ENCODE peak calls at places on chromosome 12, in nine cellular contexts. One of them, this sample, is unnamed.
A peak's percentile ranks its signal among the peaks of the same experiment; 100 is the strongest.

GRCh38 chr12:50636505-50636904 is 127.4 kb upstream of the ATF1 start:
- DNase-seq in RWPE2: no peak
- DNase-seq in mammary epithelial cell: peak; percentile 39
- DNase-seq in OCI-LY7: no peak
- DNase-seq in heart right ventricle: no peak
- DNase-seq in H1: no peak
- DNase-seq in neural progenitor cell: no peak
- DNase-seq in astrocyte of the spinal cord: no peak
- DNase-seq in aorta: no peak
- DNase-seq in this sample: no peak

GRCh38 chr12:1926274-1926673 is 7.8 kb upstream of the CACNA2D4 start:
- DNase-seq in astrocyte of the spinal cord: no peak
- DNase-seq in aorta: peak; percentile 38
- DNase-seq in OCI-LY7: no peak
- DNase-seq in mammary epithelial cell: no peak
- DNase-seq in neural progenitor cell: no peak
- DNase-seq in RWPE2: no peak
- DNase-seq in heart right ventricle: no peak
- DNase-seq in H1: peak; percentile 34
- DNase-seq in this sample: no peak

GRCh38 chr12:110256780-110257431 is 24.1 kb upstream of the ATP2A2 start:
- DNase-seq in aorta: peak; percentile 62
- DNase-seq in mammary epithelial cell: no peak
- DNase-seq in neural progenitor cell: no peak
- DNase-seq in RWPE2: no peak
- DNase-seq in OCI-LY7: no peak
- DNase-seq in heart right ventricle: peak; percentile 57
- DNase-seq in H1: no peak
- DNase-seq in astrocyte of the spinal cord: peak; percentile 11
- DNase-seq in this sample: no peak

GRCh38 chr12:62191747-62192485 is 68.3 kb upstream of the USP15 start:
- DNase-seq in aorta: peak; percentile 40
- DNase-seq in neural progenitor cell: peak; percentile 55
- DNase-seq in astrocyte of the spinal cord: no peak
- DNase-seq in heart right ventricle: no peak
- DNase-seq in mammary epithelial cell: peak; percentile 66
- DNase-seq in RWPE2: peak; percentile 37
- DNase-seq in OCI-LY7: no peak
- DNase-seq in H1: peak; percentile 65
- DNase-seq in this sample: no peak

GRCh38 chr12:66418908-66419307 is 116.6 kb downstream of the HELB start:
- DNase-seq in heart right ventricle: no peak
- DNase-seq in aorta: no peak
- DNase-seq in neural progenitor cell: no peak
- DNase-seq in mammary epithelial cell: no peak
- DNase-seq in OCI-LY7: no peak
- DNase-seq in H1: no peak
- DNase-seq in RWPE2: no peak
- DNase-seq in astrocyte of the spinal cord: no peak
- DNase-seq in this sample: no peak

GRCh38 chr12:121678305-121678704 is 8.9 kb upstream of the MORN3 start:
- DNase-seq in aorta: no peak
- DNase-seq in H1: no peak
- DNase-seq in RWPE2: no peak
- DNase-seq in mammary epithelial cell: no peak
- DNase-seq in OCI-LY7: no peak
- DNase-seq in heart right ventricle: no peak
- DNase-seq in neural progenitor cell: no peak
- DNase-seq in astrocyte of the spinal cord: no peak
- DNase-seq in this sample: no peak

GRCh38 chr12:125092872-125093680 is 27.8 kb downstream of the AACS start:
- DNase-seq in heart right ventricle: peak; percentile 42
- DNase-seq in RWPE2: no peak
- DNase-seq in mammary epithelial cell: peak; percentile 14
- DNase-seq in aorta: no peak
- DNase-seq in astrocyte of the spinal cord: peak; percentile 45
- DNase-seq in OCI-LY7: no peak
- DNase-seq in H1: no peak
- DNase-seq in neural progenitor cell: peak; percentile 38
- DNase-seq in this sample: peak; percentile 14

GRCh38 chr12:110746550-110746949 is 3.9 kb upstream of the PPP1CC start:
- DNase-seq in mammary epithelial cell: no peak
- DNase-seq in aorta: no peak
- DNase-seq in heart right ventricle: no peak
- DNase-seq in RWPE2: no peak
- DNase-seq in H1: no peak
- DNase-seq in neural progenitor cell: no peak
- DNase-seq in OCI-LY7: no peak
- DNase-seq in astrocyte of the spinal cord: no peak
- DNase-seq in this sample: no peak

GRCh38 chr12:108610336-108610815 is 12.5 kb upstream of the TMEM119 start:
- DNase-seq in aorta: no peak
- DNase-seq in H1: no peak
- DNase-seq in heart right ventricle: no peak
- DNase-seq in RWPE2: no peak
- DNase-seq in neural progenitor cell: no peak
- DNase-seq in OCI-LY7: no peak
- DNase-seq in mammary epithelial cell: no peak
- DNase-seq in astrocyte of the spinal cord: no peak
- DNase-seq in this sample: no peak

GRCh38 chr12:4690760-4691159 is 29.4 kb upstream of the GALNT8 start:
- DNase-seq in OCI-LY7: no peak
- DNase-seq in mammary epithelial cell: no peak
- DNase-seq in neural progenitor cell: no peak
- DNase-seq in RWPE2: no peak
- DNase-seq in heart right ventricle: no peak
- DNase-seq in aorta: no peak
- DNase-seq in astrocyte of the spinal cord: no peak
- DNase-seq in H1: no peak
- DNase-seq in this sample: no peak

GRCh38 chr12:52185400-52185967 is 6.3 kb downstream of the KRT80 start:
- DNase-seq in aorta: no peak
- DNase-seq in H1: no peak
- DNase-seq in mammary epithelial cell: no peak
- DNase-seq in RWPE2: no peak
- DNase-seq in astrocyte of the spinal cord: no peak
- DNase-seq in OCI-LY7: no peak
- DNase-seq in neural progenitor cell: no peak
- DNase-seq in heart right ventricle: no peak
- DNase-seq in this sample: no peak

GRCh38 chr12:8722286-8722685 is 24.5 kb downstream of the RIMKLB start:
- DNase-seq in astrocyte of the spinal cord: no peak
- DNase-seq in neural progenitor cell: peak; percentile 4
- DNase-seq in aorta: no peak
- DNase-seq in H1: no peak
- DNase-seq in mammary epithelial cell: no peak
- DNase-seq in heart right ventricle: no peak
- DNase-seq in OCI-LY7: no peak
- DNase-seq in RWPE2: no peak
- DNase-seq in this sample: no peak

GRCh38 chr12:50265770-50266524 is 17.4 kb downstream of the LIMA1 start:
- DNase-seq in aorta: no peak
- DNase-seq in H1: no peak
- DNase-seq in RWPE2: no peak
- DNase-seq in astrocyte of the spinal cord: no peak
- DNase-seq in OCI-LY7: no peak
- DNase-seq in mammary epithelial cell: peak; percentile 92
- DNase-seq in neural progenitor cell: no peak
- DNase-seq in heart right ventricle: no peak
- DNase-seq in this sample: no peak

GRCh38 chr12:47277071-47277408 is 197.3 kb upstream of the AMIGO2 start:
- DNase-seq in astrocyte of the spinal cord: no peak
- DNase-seq in H1: no peak
- DNase-seq in mammary epithelial cell: no peak
- DNase-seq in OCI-LY7: no peak
- DNase-seq in heart right ventricle: no peak
- DNase-seq in neural progenitor cell: no peak
- DNase-seq in aorta: no peak
- DNase-seq in RWPE2: no peak
- DNase-seq in this sample: no peak

GRCh38 chr12:49017764-49018281 is 753 bp downstream of the PRKAG1 start:
- DNase-seq in neural progenitor cell: no peak
- DNase-seq in OCI-LY7: peak; percentile 36
- DNase-seq in mammary epithelial cell: no peak
- DNase-seq in H1: no peak
- DNase-seq in heart right ventricle: no peak
- DNase-seq in astrocyte of the spinal cord: no peak
- DNase-seq in aorta: peak; percentile 67
- DNase-seq in RWPE2: no peak
- DNase-seq in this sample: no peak

GRCh38 chr12:94898388-94898787 is 105.1 kb downstream of the NDUFA12 start:
- DNase-seq in mammary epithelial cell: no peak
- DNase-seq in H1: no peak
- DNase-seq in astrocyte of the spinal cord: peak; percentile 14
- DNase-seq in heart right ventricle: no peak
- DNase-seq in RWPE2: no peak
- DNase-seq in neural progenitor cell: no peak
- DNase-seq in OCI-LY7: no peak
- DNase-seq in aorta: no peak
- DNase-seq in this sample: no peak

GRCh38 chr12:41264281-41264680 is 76.2 kb downstream of the PDZRN4 start:
- DNase-seq in heart right ventricle: no peak
- DNase-seq in OCI-LY7: peak; percentile 16
- DNase-seq in aorta: no peak
- DNase-seq in RWPE2: no peak
- DNase-seq in neural progenitor cell: no peak
- DNase-seq in mammary epithelial cell: no peak
- DNase-seq in H1: no peak
- DNase-seq in astrocyte of the spinal cord: peak; percentile 12
- DNase-seq in this sample: no peak

GRCh38 chr12:38156497-38157245 is 159.9 kb upstream of the ALG10B start:
- DNase-seq in aorta: no peak
- DNase-seq in astrocyte of the spinal cord: no peak
- DNase-seq in H1: no peak
- DNase-seq in neural progenitor cell: no peak
- DNase-seq in OCI-LY7: no peak
- DNase-seq in mammary epithelial cell: no peak
- DNase-seq in RWPE2: no peak
- DNase-seq in heart right ventricle: no peak
- DNase-seq in this sample: no peak

DNA sequence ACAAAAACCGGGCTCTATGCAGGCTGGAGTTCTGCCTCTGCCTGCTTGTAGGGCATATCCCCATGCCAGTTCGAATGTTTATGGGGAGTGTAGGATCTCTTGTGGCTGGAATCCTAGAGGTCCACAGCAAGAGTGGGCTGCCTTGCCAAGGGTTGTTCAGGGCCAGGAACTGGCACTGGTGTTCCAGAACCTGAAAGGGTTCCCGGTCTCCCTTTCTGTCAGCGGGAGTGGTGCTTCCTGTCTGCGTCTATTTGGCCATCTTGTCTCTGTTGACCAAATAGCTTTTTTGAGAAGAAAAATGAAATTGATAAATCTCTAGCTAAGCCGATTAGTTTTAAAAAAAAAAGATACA is 17.8 kb downstream of the OLR1 start:
- DNase-seq in neural progenitor cell: no peak
- DNase-seq in RWPE2: no peak
- DNase-seq in astrocyte of the spinal cord: no peak
- DNase-seq in H1: no peak
- DNase-seq in mammary epithelial cell: no peak
- DNase-seq in OCI-LY7: no peak
- DNase-seq in aorta: no peak
- DNase-seq in heart right ventricle: peak; percentile 22
- DNase-seq in this sample: no peak
- H3K4me3 ChIP-seq in neural progenitor cell: peak overlapping the region; percentile 49
- H3K4me3 ChIP-seq in RWPE2: no peak overlapping the region
- H3K4me3 ChIP-seq in astrocyte of the spinal cord: peak overlapping the region; percentile 53
- H3K4me3 ChIP-seq in H1: peak overlapping the region; percentile 62
- H3K4me3 ChIP-seq in mammary epithelial cell: no peak overlapping the region
- H3K4me3 ChIP-seq in OCI-LY7: peak overlapping the region; percentile 70
- H3K4me3 ChIP-seq in aorta: no peak overlapping the region
- H3K4me3 ChIP-seq in heart right ventricle: peak overlapping the region; percentile 64
- H3K4me3 ChIP-seq in this sample: peak overlapping the region; percentile 42

GRCh38 chr12:130714091-130714590 is 2.0 kb downstream of the RIMBP2 start:
- DNase-seq in heart right ventricle: no peak
- DNase-seq in astrocyte of the spinal cord: no peak
- DNase-seq in OCI-LY7: no peak
- DNase-seq in RWPE2: no peak
- DNase-seq in aorta: no peak
- DNase-seq in H1: no peak
- DNase-seq in mammary epithelial cell: no peak
- DNase-seq in neural progenitor cell: peak; percentile 49
- DNase-seq in this sample: no peak
- H3K4me3 ChIP-seq in heart right ventricle: peak overlapping the region; percentile 36
- H3K4me3 ChIP-seq in astrocyte of the spinal cord: no peak overlapping the region
- H3K4me3 ChIP-seq in OCI-LY7: no peak overlapping the region
- H3K4me3 ChIP-seq in RWPE2: no peak overlapping the region
- H3K4me3 ChIP-seq in aorta: no peak overlapping the region
- H3K4me3 ChIP-seq in H1: no peak overlapping the region
- H3K4me3 ChIP-seq in mammary epithelial cell: no peak overlapping the region
- H3K4me3 ChIP-seq in neural progenitor cell: peak overlapping the region; percentile 71
- H3K4me3 ChIP-seq in this sample: no peak overlapping the region

DNA sequence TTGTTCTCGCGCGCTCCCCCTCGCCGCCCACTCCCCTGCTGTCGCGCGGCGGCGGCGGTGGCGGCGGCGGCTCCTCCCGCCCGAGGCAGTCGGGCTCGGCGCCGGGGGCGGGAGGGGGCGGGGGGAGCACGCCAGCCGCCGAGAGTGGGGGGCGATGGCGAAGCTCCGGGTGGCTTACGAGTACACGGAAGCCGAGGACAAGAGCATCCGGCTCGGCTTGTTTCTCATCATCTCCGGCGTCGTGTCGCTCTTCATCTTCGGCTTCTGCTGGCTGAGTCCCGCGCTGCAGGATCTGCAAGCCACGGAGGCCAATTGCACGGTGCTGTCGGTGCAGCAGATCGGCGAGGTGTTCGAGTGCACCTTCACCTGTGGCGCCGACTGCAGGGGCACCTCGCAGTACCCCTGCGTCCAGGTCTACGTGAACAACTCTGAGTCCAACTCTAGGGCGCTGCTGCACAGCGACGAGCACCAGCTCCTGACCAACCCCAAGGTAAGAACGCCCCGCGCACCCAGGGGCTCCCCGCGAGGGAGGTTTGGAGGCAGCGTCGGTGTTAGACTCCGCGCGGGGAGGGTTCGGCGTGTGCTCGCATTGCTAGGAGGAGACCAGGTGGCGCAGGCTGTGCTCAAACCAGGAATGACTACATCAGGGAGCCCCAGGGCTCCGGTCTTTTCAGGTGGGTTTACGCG is 634 bp downstream of the KCNMB4 start:
- DNase-seq in heart right ventricle: peak; percentile 29
- DNase-seq in H1: peak; percentile 67
- DNase-seq in OCI-LY7: peak; percentile 83
- DNase-seq in mammary epithelial cell: peak; percentile 61
- DNase-seq in aorta: peak; percentile 50
- DNase-seq in neural progenitor cell: peak; percentile 76
- DNase-seq in RWPE2: peak; percentile 56
- DNase-seq in astrocyte of the spinal cord: peak; percentile 10
- DNase-seq in this sample: no peak
- H3K4me3 ChIP-seq in heart right ventricle: peak overlapping the region; percentile 64
- H3K4me3 ChIP-seq in H1: peak overlapping the region; percentile 100
- H3K4me3 ChIP-seq in OCI-LY7: peak overlapping the region; percentile 74
- H3K4me3 ChIP-seq in mammary epithelial cell: peak overlapping the region; percentile 62
- H3K4me3 ChIP-seq in aorta: peak overlapping the region; percentile 92
- H3K4me3 ChIP-seq in neural progenitor cell: peak overlapping the region; percentile 82
- H3K4me3 ChIP-seq in RWPE2: peak overlapping the region; percentile 59
- H3K4me3 ChIP-seq in astrocyte of the spinal cord: peak overlapping the region; percentile 63
- H3K4me3 ChIP-seq in this sample: peak overlapping the region; percentile 38

DNA sequence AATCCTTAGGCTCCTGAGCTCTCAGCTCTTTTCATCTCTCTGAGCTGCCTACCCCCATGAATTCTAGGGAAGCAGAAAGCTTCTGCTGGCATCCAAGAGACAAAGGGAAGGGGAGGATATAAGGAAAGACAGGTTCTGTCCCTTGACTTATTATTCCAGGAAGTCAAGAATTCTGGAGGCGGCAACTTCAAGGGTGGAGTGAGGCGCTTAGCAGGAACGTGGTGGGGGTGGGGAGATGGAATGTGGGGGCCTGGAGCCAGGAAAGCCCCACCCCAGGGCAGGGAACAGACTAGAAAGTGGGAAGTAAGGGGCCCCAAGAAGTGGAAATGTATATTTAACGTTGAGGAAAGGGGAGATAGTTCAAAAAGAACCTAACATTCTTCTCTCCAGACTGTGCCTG is 1.4 kb downstream of the CALCOCO1 start:
- DNase-seq in heart right ventricle: no peak
- DNase-seq in H1: no peak
- DNase-seq in aorta: no peak
- DNase-seq in RWPE2: no peak
- DNase-seq in mammary epithelial cell: no peak
- DNase-seq in astrocyte of the spinal cord: no peak
- DNase-seq in neural progenitor cell: no peak
- DNase-seq in OCI-LY7: no peak
- DNase-seq in this sample: no peak
- H3K4me3 ChIP-seq in heart right ventricle: peak overlapping the region; percentile 86
- H3K4me3 ChIP-seq in H1: no peak overlapping the region
- H3K4me3 ChIP-seq in aorta: peak overlapping the region; percentile 17
- H3K4me3 ChIP-seq in RWPE2: peak overlapping the region; percentile 44
- H3K4me3 ChIP-seq in mammary epithelial cell: peak overlapping the region; percentile 59
- H3K4me3 ChIP-seq in astrocyte of the spinal cord: peak overlapping the region; percentile 87
- H3K4me3 ChIP-seq in neural progenitor cell: no peak overlapping the region
- H3K4me3 ChIP-seq in OCI-LY7: no peak overlapping the region
- H3K4me3 ChIP-seq in this sample: peak overlapping the region; percentile 83

This sample was measured in HFF-Myc.